ENCODE peak calls at places on chromosome 6, in eight cellular contexts. B is A549, X is suprapubic skin, C is GM12878, E is esophagus muscularis mucosa, S is transverse colon, Z is ovary, T is tibial nerve. L is an unnamed sample.

GRCh38 chr6:53347250-53347920 is 1.4 kb downstream of the ELOVL5 start:
- DNase-seq in B (no peak), X (peak), C (no peak), E (no peak), S (no peak), Z (no peak), T (no peak), L (no peak)

GRCh38 chr6:14254505-14254904 is 136.9 kb downstream of the CD83 start:
- DNase-seq in B (no peak), X (no peak), C (peak), E (no peak), S (no peak), Z (no peak), T (no peak), L (no peak)

GRCh38 chr6:29926081-29926794 is 16.1 kb upstream of the HLA-A start:
- DNase-seq in B (no peak), X (peak), C (no peak), E (no peak), S (peak), Z (peak), T (no peak), L (peak)

GRCh38 chr6:36721369-36722140 is 23.9 kb downstream of the RAB44 start:
- DNase-seq in B (no peak), X (no peak), C (no peak), E (no peak), S (no peak), Z (no peak), T (no peak), L (no peak)

GRCh38 chr6:2665169-2666070 is 85.3 kb downstream of the MYLK4 start:
- DNase-seq in B (no peak), X (no peak), C (no peak), E (peak), S (no peak), Z (no peak), T (no peak), L (no peak)

GRCh38 chr6:21448485-21449109 is 145.0 kb upstream of the SOX4 start:
- DNase-seq in B (no peak), X (no peak), C (no peak), E (no peak), S (no peak), Z (no peak), T (no peak), L (no peak)

GRCh38 chr6:53579338-53579737 is 34.4 kb upstream of the GCLC start:
- DNase-seq in B (no peak), X (no peak), C (no peak), E (no peak), S (no peak), Z (no peak), T (no peak), L (no peak)

GRCh38 chr6:5389086-5389745 is 127.9 kb downstream of the FARS2 start:
- DNase-seq in B (no peak), X (no peak), C (no peak), E (no peak), S (no peak), Z (no peak), T (no peak), L (no peak)

GRCh38 chr6:64037421-64037820 is 401.8 kb downstream of the PHF3 start:
- DNase-seq in B (no peak), X (no peak), C (no peak), E (no peak), S (no peak), Z (no peak), T (no peak), L (no peak)

GRCh38 chr6:13573669-13574110 is 711 bp upstream of the SIRT5 start:
- DNase-seq in B (peak), X (no peak), C (no peak), E (no peak), S (peak), Z (peak), T (no peak), L (peak)

GRCh38 chr6:5112065-5112799 is 27.1 kb downstream of the PPP1R3G start:
- DNase-seq in B (no peak), X (peak), C (no peak), E (no peak), S (no peak), Z (no peak), T (no peak), L (peak)

GRCh38 chr6:116412270-116412669 is 41.5 kb downstream of the DSE start:
- DNase-seq in B (no peak), X (no peak), C (no peak), E (no peak), S (no peak), Z (no peak), T (no peak), L (peak)

GRCh38 chr6:155026366-155027045 is 31.4 kb downstream of the TIAM2 start:
- DNase-seq in B (peak), X (no peak), C (no peak), E (no peak), S (no peak), Z (peak), T (no peak), L (no peak)

GRCh38 chr6:10276888-10277287 is 138.0 kb downstream of the TFAP2A start:
- DNase-seq in B (no peak), X (no peak), C (no peak), E (no peak), S (no peak), Z (no peak), T (no peak), L (no peak)

GRCh38 chr6:43900560-43901329 is 130.7 kb downstream of the VEGFA start:
- DNase-seq in B (no peak), X (no peak), C (no peak), E (no peak), S (no peak), Z (no peak), T (no peak), L (no peak)

GRCh38 chr6:85673198-85674139 is 30.8 kb upstream of the SYNCRIP start:
- DNase-seq in B (no peak), X (no peak), C (no peak), E (no peak), S (no peak), Z (no peak), T (no peak), L (no peak)

GRCh38 chr6:105810105-105810921 is 275.8 kb upstream of the PRDM1 start:
- DNase-seq in B (peak), X (no peak), C (no peak), E (no peak), S (peak), Z (no peak), T (no peak), L (peak)

GRCh38 chr6:143562143-143562542 is 50.6 kb upstream of the FUCA2 start:
- DNase-seq in B (no peak), X (no peak), C (no peak), E (no peak), S (no peak), Z (no peak), T (no peak), L (no peak)

GRCh38 chr6:20217900-20218299 is 5.6 kb upstream of the MBOAT1 start:
- DNase-seq in B (no peak), X (no peak), C (no peak), E (no peak), S (no peak), Z (no peak), T (no peak), L (no peak)

GRCh38 chr6:106379951-106380350 is 19.4 kb downstream of the CRYBG1 start:
- DNase-seq in B (no peak), X (no peak), C (no peak), E (no peak), S (no peak), Z (no peak), T (no peak), L (no peak)

GRCh38 chr6:40328376-40328987 is 258.7 kb downstream of the LRFN2 start:
- DNase-seq in B (peak), X (no peak), C (no peak), E (no peak), S (peak), Z (no peak), T (no peak), L (no peak)

GRCh38 chr6:37607949-37608348 is 89.7 kb downstream of the MDGA1 start:
- DNase-seq in B (peak), X (no peak), C (no peak), E (no peak), S (no peak), Z (no peak), T (no peak), L (no peak)

GRCh38 chr6:111565316-111566221 is 40.1 kb downstream of the TRAF3IP2 start:
- DNase-seq in B (no peak), X (no peak), C (no peak), E (no peak), S (no peak), Z (no peak), T (no peak), L (no peak)

GRCh38 chr6:36851149-36851614 is 11.9 kb upstream of the CPNE5 start:
- DNase-seq in B (peak), X (peak), C (no peak), E (no peak), S (peak), Z (no peak), T (no peak), L (peak)

GRCh38 chr6:120354452-120355098 is 979.7 kb downstream of the TBC1D32 start:
- DNase-seq in B (no peak), X (no peak), C (peak), E (no peak), S (no peak), Z (no peak), T (no peak), L (no peak)

GRCh38 chr6:45667766-45668165 is 290.0 kb upstream of the SUPT3H start:
- DNase-seq in B (no peak), X (no peak), C (no peak), E (no peak), S (no peak), Z (no peak), T (no peak), L (no peak)

GRCh38 chr6:13680448-13680968 is 31.1 kb downstream of the RANBP9 start:
- DNase-seq in B (no peak), X (no peak), C (no peak), E (no peak), S (no peak), Z (no peak), T (no peak), L (no peak)

GRCh38 chr6:122838060-122838780 is 49.2 kb downstream of the SMPDL3A start:
- DNase-seq in B (peak), X (no peak), C (no peak), E (no peak), S (no peak), Z (no peak), T (no peak), L (no peak)

GRCh38 chr6:111173341-111173740 is 86.0 kb downstream of the SLC16A10 start:
- DNase-seq in B (no peak), X (no peak), C (no peak), E (no peak), S (no peak), Z (no peak), T (no peak), L (no peak)

GRCh38 chr6:130473886-130474285 is 108.1 kb downstream of the TMEM200A start:
- DNase-seq in B (no peak), X (no peak), C (no peak), E (no peak), S (no peak), Z (no peak), T (no peak), L (no peak)

GRCh38 chr6:91761621-91762020 is 1174.7 kb upstream of the MAP3K7 start:
- DNase-seq in B (no peak), X (no peak), C (no peak), E (no peak), S (no peak), Z (no peak), T (no peak), L (no peak)

GRCh38 chr6:167968091-167968490 is 29.4 kb upstream of the KIF25 start:
- DNase-seq in B (peak), X (no peak), C (no peak), E (no peak), S (peak), Z (no peak), T (no peak), L (no peak)

GRCh38 chr6:20771427-20771826 is 237.2 kb downstream of the CDKAL1 start:
- DNase-seq in B (no peak), X (no peak), C (no peak), E (no peak), S (no peak), Z (no peak), T (no peak), L (no peak)

GRCh38 chr6:1701668-1702353 is 92.1 kb downstream of the FOXC1 start:
- DNase-seq in B (no peak), X (no peak), C (no peak), E (no peak), S (no peak), Z (no peak), T (no peak), L (no peak)

GRCh38 chr6:3664641-3665041 is 86.9 kb downstream of the PXDC1 start:
- DNase-seq in B (no peak), X (no peak), C (no peak), E (peak), S (no peak), Z (no peak), T (no peak), L (no peak)

GRCh38 chr6:71349976-71350615 is 61.5 kb downstream of the OGFRL1 start:
- DNase-seq in B (no peak), X (no peak), C (no peak), E (no peak), S (no peak), Z (no peak), T (no peak), L (peak)

GRCh38 chr6:16092990-16093389 is 35.9 kb upstream of the MYLIP start:
- DNase-seq in B (no peak), X (no peak), C (no peak), E (no peak), S (no peak), Z (no peak), T (no peak), L (no peak)

GRCh38 chr6:162442675-162443074 is 284.9 kb downstream of the PRKN start:
- DNase-seq in B (peak), X (no peak), C (no peak), E (no peak), S (no peak), Z (no peak), T (no peak), L (no peak)

GRCh38 chr6:73262701-73263569 is at the start of gene KHDC1:
- DNase-seq in B (peak), X (no peak), C (no peak), E (no peak), S (peak), Z (peak), T (no peak), L (peak)
- TF ChIP-seq EP300 in B (no peak), X (no peak), C (no peak), E (no peak), S (no peak), Z (no peak), T (no peak), L (no peak)

DNA sequence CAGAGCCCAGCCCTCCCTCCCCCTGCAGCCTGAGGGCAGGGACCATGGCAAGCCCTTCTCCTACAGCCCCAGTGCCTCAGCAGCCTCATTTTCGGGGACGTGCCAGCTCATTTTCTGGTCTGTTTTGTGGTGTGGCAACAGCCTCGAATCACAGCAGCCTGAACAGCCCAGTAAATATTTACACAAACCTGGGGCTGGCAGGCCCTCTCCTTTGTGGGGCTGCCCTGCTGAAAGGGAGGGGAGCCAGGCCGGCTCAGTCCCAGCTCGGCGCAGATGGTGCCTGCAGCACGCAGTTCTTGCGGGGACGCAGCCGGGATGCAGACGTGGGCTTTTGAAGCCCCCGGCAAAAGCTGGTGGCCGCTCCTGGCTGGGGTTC is 259.8 kb downstream of the DLL1 start:
- DNase-seq in B (no peak), X (peak), C (no peak), E (no peak), S (peak), Z (peak), T (no peak), L (peak)
- TF ChIP-seq EP300 in B (no peak), X (no peak), C (no peak), E (no peak), S (no peak), Z (no peak), T (no peak), L (no peak)

GRCh38 chr6:25489399-25489798 is 162.6 kb upstream of the SCGN start:
- DNase-seq in B (no peak), X (no peak), C (no peak), E (no peak), S (no peak), Z (no peak), T (no peak), L (no peak)
- TF ChIP-seq EP300 in B (no peak), X (no peak), C (no peak), E (no peak), S (no peak), Z (no peak), T (no peak), L (no peak)

DNA sequence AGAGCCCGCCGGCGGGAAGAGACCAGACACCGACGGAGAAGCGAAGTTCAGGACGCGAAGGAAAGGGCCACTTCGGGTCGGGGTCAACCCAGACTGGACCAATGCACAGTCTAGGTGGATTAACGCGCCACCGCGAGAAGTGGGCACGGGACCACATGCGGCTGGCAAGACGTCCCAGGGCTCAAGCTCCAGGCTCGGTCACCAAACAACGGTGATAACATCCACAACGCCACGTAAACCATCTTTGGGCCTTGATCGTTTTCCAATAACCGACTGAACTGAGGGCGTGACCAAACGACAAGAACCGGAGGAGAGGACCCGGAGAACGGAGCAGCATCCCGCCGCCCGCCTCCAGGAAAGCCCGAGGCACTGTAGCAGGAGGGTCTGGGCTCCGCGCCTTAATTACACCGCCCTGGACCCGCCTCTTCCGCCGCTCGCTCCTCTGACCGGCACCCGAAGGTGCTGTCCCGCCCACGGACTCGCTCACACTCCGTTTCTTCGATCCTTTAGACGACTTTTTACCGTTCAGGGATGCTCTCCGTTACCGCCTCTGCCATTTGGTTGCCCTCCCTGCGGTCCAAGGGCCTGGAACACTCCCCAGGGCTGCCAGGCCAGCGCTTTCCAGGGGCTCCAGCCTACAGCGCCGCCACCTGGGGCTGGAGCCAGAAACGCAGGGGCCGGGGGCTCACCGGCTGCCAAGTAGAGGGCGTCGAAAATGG is 44.1 kb downstream of the DPPA5 start:
- DNase-seq in B (peak), X (no peak), C (no peak), E (no peak), S (peak), Z (peak), T (no peak), L (peak)
- TF ChIP-seq EP300 in B (no peak), X (no peak), C (no peak), E (no peak), S (no peak), Z (no peak), T (no peak), L (no peak)

DNA sequence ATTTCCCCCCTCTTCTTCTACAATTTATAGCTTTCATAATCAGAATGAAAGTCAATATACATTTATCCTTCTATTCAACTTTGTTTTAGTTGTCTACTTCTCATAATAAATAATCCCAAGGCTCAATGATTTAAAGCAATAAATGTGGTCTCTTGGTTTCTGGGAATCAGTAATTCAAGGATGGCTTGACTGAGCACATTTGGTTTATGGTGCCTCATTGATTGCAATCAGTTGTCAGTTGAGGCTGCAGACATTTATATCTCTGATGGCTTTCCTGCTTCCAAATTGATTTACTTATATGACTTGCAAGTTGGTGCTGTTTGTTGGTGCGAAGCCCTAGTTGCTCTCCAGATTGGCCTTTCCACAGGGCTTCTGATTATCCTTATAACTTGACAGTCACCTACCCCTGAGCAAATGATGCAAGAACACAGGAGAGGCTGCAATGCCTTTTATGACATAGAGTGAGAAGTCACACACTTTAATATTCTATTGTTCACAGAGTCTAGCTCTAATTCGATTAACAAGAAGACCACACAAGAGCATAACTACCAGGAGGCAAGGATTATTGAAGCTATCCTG is 2.7 kb upstream of the CRISP1 start:
- DNase-seq in B (no peak), X (no peak), C (no peak), E (no peak), S (no peak), Z (no peak), T (no peak), L (no peak)
- TF ChIP-seq EP300 in B (no peak), X (no peak), C (no peak), E (no peak), S (no peak), Z (no peak), T (no peak), L (no peak)

DNA sequence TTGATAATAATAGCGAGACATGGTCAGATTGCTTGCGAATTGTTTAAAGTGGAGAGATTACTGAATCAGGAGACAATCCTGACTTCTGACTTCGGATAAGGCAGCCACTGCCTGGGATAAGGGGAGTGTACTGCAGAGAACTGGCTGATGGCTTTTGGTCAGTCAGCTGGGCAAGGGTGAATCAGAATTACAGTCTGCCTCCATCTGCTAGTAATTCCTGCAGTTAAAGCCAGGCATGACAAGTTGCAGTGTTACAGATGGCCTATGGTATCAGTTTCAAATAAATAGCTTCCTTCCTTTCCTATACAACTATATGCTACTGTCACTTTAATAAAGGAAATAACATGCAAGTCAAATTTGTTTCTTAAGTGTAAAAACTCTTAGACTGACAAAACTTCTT is 245.0 kb downstream of the ADGRB3 start:
- DNase-seq in B (no peak), X (no peak), C (no peak), E (no peak), S (no peak), Z (no peak), T (no peak), L (no peak)
- TF ChIP-seq EP300 in B (no peak), X (no peak), C (no peak), E (no peak), S (no peak), Z (no peak), T (no peak), L (no peak)